ENCODE peak calls at places on chromosome 15, in seven cellular contexts. One of them, this sample, is unnamed.

GRCh38 chr15:51758645-51759044 is 7.2 kb downstream of the TMOD2 start:
- DNase-seq in HCEC 1CT: peak; percentile 82
- DNase-seq in stimulated activated CD4-positive, alpha-beta T cell treated with anti-CD3 and anti-CD28 coated beads, Interleukin-12 subunit alpha, Interleukin-12 subunit beta, amount 100 ng/mL, for 24 hours: no peak
- DNase-seq in endodermal cell: no peak
- DNase-seq in cardiac fibroblast: peak; percentile 76
- DNase-seq in ELR: peak; percentile 44
- DNase-seq in Calu3: no peak
- DNase-seq in this sample: no peak

GRCh38 chr15:83446904-83447708 is at the start of gene SH3GL3:
- DNase-seq in Calu3: peak; percentile 61
- DNase-seq in ELR: peak; percentile 73
- DNase-seq in HCEC 1CT: peak; percentile 57
- DNase-seq in cardiac fibroblast: peak; percentile 67
- DNase-seq in endodermal cell: peak; percentile 94
- DNase-seq in stimulated activated CD4-positive, alpha-beta T cell treated with anti-CD3 and anti-CD28 coated beads, Interleukin-12 subunit alpha, Interleukin-12 subunit beta, amount 100 ng/mL, for 24 hours: peak; percentile 53
- DNase-seq in this sample: no peak

GRCh38 chr15:30992465-30992864 is 1.0 kb upstream of the MTMR10 start:
- DNase-seq in HCEC 1CT: no peak
- DNase-seq in stimulated activated CD4-positive, alpha-beta T cell treated with anti-CD3 and anti-CD28 coated beads, Interleukin-12 subunit alpha, Interleukin-12 subunit beta, amount 100 ng/mL, for 24 hours: no peak
- DNase-seq in Calu3: no peak
- DNase-seq in ELR: peak; percentile 13
- DNase-seq in endodermal cell: no peak
- DNase-seq in cardiac fibroblast: no peak
- DNase-seq in this sample: no peak

GRCh38 chr15:91694829-91695205 is 158.7 kb upstream of the SLCO3A1 start:
- DNase-seq in cardiac fibroblast: peak; percentile 81
- DNase-seq in ELR: no peak
- DNase-seq in stimulated activated CD4-positive, alpha-beta T cell treated with anti-CD3 and anti-CD28 coated beads, Interleukin-12 subunit alpha, Interleukin-12 subunit beta, amount 100 ng/mL, for 24 hours: no peak
- DNase-seq in Calu3: peak; percentile 21
- DNase-seq in HCEC 1CT: peak; percentile 37
- DNase-seq in endodermal cell: no peak
- DNase-seq in this sample: no peak

GRCh38 chr15:81304226-81304625 is 19.7 kb downstream of the STARD5 start:
- DNase-seq in endodermal cell: no peak
- DNase-seq in Calu3: no peak
- DNase-seq in cardiac fibroblast: peak; percentile 89
- DNase-seq in stimulated activated CD4-positive, alpha-beta T cell treated with anti-CD3 and anti-CD28 coated beads, Interleukin-12 subunit alpha, Interleukin-12 subunit beta, amount 100 ng/mL, for 24 hours: no peak
- DNase-seq in HCEC 1CT: no peak
- DNase-seq in ELR: peak; percentile 64
- DNase-seq in this sample: no peak

GRCh38 chr15:25226360-25226759 is 212.5 kb downstream of the UBE3A start:
- DNase-seq in stimulated activated CD4-positive, alpha-beta T cell treated with anti-CD3 and anti-CD28 coated beads, Interleukin-12 subunit alpha, Interleukin-12 subunit beta, amount 100 ng/mL, for 24 hours: no peak
- DNase-seq in cardiac fibroblast: no peak
- DNase-seq in HCEC 1CT: no peak
- DNase-seq in ELR: no peak
- DNase-seq in Calu3: no peak
- DNase-seq in endodermal cell: no peak
- DNase-seq in this sample: no peak

GRCh38 chr15:65211157-65211982 is at the start of gene CILP:
- DNase-seq in cardiac fibroblast: peak; percentile 18
- DNase-seq in ELR: no peak
- DNase-seq in HCEC 1CT: no peak
- DNase-seq in Calu3: no peak
- DNase-seq in stimulated activated CD4-positive, alpha-beta T cell treated with anti-CD3 and anti-CD28 coated beads, Interleukin-12 subunit alpha, Interleukin-12 subunit beta, amount 100 ng/mL, for 24 hours: no peak
- DNase-seq in endodermal cell: no peak
- DNase-seq in this sample: no peak

GRCh38 chr15:74963213-74963612 is 6.6 kb upstream of the RPP25 start:
- DNase-seq in cardiac fibroblast: no peak
- DNase-seq in stimulated activated CD4-positive, alpha-beta T cell treated with anti-CD3 and anti-CD28 coated beads, Interleukin-12 subunit alpha, Interleukin-12 subunit beta, amount 100 ng/mL, for 24 hours: no peak
- DNase-seq in endodermal cell: no peak
- DNase-seq in ELR: no peak
- DNase-seq in Calu3: no peak
- DNase-seq in HCEC 1CT: no peak
- DNase-seq in this sample: no peak

GRCh38 chr15:64503197-64503596 is 42.8 kb downstream of the ZNF609 start:
- DNase-seq in ELR: peak; percentile 45
- DNase-seq in Calu3: no peak
- DNase-seq in stimulated activated CD4-positive, alpha-beta T cell treated with anti-CD3 and anti-CD28 coated beads, Interleukin-12 subunit alpha, Interleukin-12 subunit beta, amount 100 ng/mL, for 24 hours: no peak
- DNase-seq in HCEC 1CT: peak; percentile 48
- DNase-seq in endodermal cell: no peak
- DNase-seq in cardiac fibroblast: peak; percentile 57
- DNase-seq in this sample: no peak